ENCODE peak calls at places on chromosomes 13 and 19, in eight cellular contexts. One of them, this sample, is unnamed.

GRCh38 chr19:53898680-53899341 is 10.3 kb upstream of the CACNG7 start:
- DNase-seq in tibial nerve: no peak
- DNase-seq in mammary epithelial cell: no peak
- DNase-seq in AG09319: no peak
- DNase-seq in GM23338: peak
- DNase-seq in uterus: no peak
- DNase-seq in H9: peak
- DNase-seq in natural killer cell: no peak
- DNase-seq in this sample: no peak

GRCh38 chr19:31220540-31220939 is 128.7 kb downstream of the TSHZ3 start:
- DNase-seq in tibial nerve: no peak
- DNase-seq in mammary epithelial cell: peak
- DNase-seq in AG09319: no peak
- DNase-seq in GM23338: peak
- DNase-seq in uterus: no peak
- DNase-seq in H9: peak
- DNase-seq in natural killer cell: no peak
- DNase-seq in this sample: no peak

GRCh38 chr19:35041548-35042055 is at the start of gene HPN:
- DNase-seq in tibial nerve: no peak
- DNase-seq in mammary epithelial cell: no peak
- DNase-seq in AG09319: no peak
- DNase-seq in GM23338: peak
- DNase-seq in uterus: no peak
- DNase-seq in H9: peak
- DNase-seq in natural killer cell: no peak
- DNase-seq in this sample: no peak

GRCh38 chr13:102293723-102294122 is 108.1 kb downstream of the FGF14 start:
- DNase-seq in tibial nerve: no peak
- DNase-seq in mammary epithelial cell: no peak
- DNase-seq in AG09319: no peak
- DNase-seq in GM23338: no peak
- DNase-seq in uterus: no peak
- DNase-seq in H9: no peak
- DNase-seq in natural killer cell: no peak
- DNase-seq in this sample: no peak

GRCh38 chr13:39522329-39522728 is 80.7 kb downstream of the LHFPL6 start:
- DNase-seq in tibial nerve: no peak
- DNase-seq in mammary epithelial cell: no peak
- DNase-seq in AG09319: no peak
- DNase-seq in GM23338: no peak
- DNase-seq in uterus: no peak
- DNase-seq in H9: no peak
- DNase-seq in natural killer cell: no peak
- DNase-seq in this sample: no peak

GRCh38 chr13:31595568-31595967 is 143.8 kb upstream of the RXFP2 start:
- DNase-seq in tibial nerve: no peak
- DNase-seq in mammary epithelial cell: no peak
- DNase-seq in AG09319: no peak
- DNase-seq in GM23338: no peak
- DNase-seq in uterus: no peak
- DNase-seq in H9: no peak
- DNase-seq in natural killer cell: no peak
- DNase-seq in this sample: no peak

GRCh38 chr13:30429235-30429634 is 6.9 kb downstream of the UBE2L5 start:
- DNase-seq in tibial nerve: no peak
- DNase-seq in mammary epithelial cell: no peak
- DNase-seq in AG09319: no peak
- DNase-seq in GM23338: no peak
- DNase-seq in uterus: no peak
- DNase-seq in H9: no peak
- DNase-seq in natural killer cell: no peak
- DNase-seq in this sample: no peak

GRCh38 chr13:94054159-94054558 is 425.3 kb downstream of the DCT start:
- DNase-seq in tibial nerve: no peak
- DNase-seq in mammary epithelial cell: no peak
- DNase-seq in AG09319: no peak
- DNase-seq in GM23338: no peak
- DNase-seq in uterus: no peak
- DNase-seq in H9: no peak
- DNase-seq in natural killer cell: no peak
- DNase-seq in this sample: no peak

GRCh38 chr13:40668335-40668734 is 1.9 kb upstream of the FOXO1 start:
- DNase-seq in tibial nerve: peak
- DNase-seq in mammary epithelial cell: no peak
- DNase-seq in AG09319: no peak
- DNase-seq in GM23338: peak
- DNase-seq in uterus: peak
- DNase-seq in H9: peak
- DNase-seq in natural killer cell: peak
- DNase-seq in this sample: peak

GRCh38 chr19:8396563-8397203 is 6.5 kb downstream of the RAB11B start:
- DNase-seq in tibial nerve: peak
- DNase-seq in mammary epithelial cell: peak
- DNase-seq in AG09319: no peak
- DNase-seq in GM23338: peak
- DNase-seq in uterus: peak
- DNase-seq in H9: peak
- DNase-seq in natural killer cell: peak
- DNase-seq in this sample: peak

GRCh38 chr13:99553033-99553432 is 51.8 kb downstream of the TM9SF2 start:
- DNase-seq in tibial nerve: no peak
- DNase-seq in mammary epithelial cell: no peak
- DNase-seq in AG09319: no peak
- DNase-seq in GM23338: no peak
- DNase-seq in uterus: no peak
- DNase-seq in H9: no peak
- DNase-seq in natural killer cell: no peak
- DNase-seq in this sample: no peak

GRCh38 chr19:5624154-5624663 is 1.3 kb downstream of the SAFB start:
- DNase-seq in tibial nerve: peak
- DNase-seq in mammary epithelial cell: no peak
- DNase-seq in AG09319: no peak
- DNase-seq in GM23338: peak
- DNase-seq in uterus: peak
- DNase-seq in H9: no peak
- DNase-seq in natural killer cell: no peak
- DNase-seq in this sample: no peak

GRCh38 chr13:80239571-80240255 is 101.2 kb downstream of the SPRY2 start:
- DNase-seq in tibial nerve: no peak
- DNase-seq in mammary epithelial cell: no peak
- DNase-seq in AG09319: no peak
- DNase-seq in GM23338: no peak
- DNase-seq in uterus: no peak
- DNase-seq in H9: no peak
- DNase-seq in natural killer cell: no peak
- DNase-seq in this sample: no peak

GRCh38 chr19:871446-872265 is 12.2 kb downstream of the CFD start:
- DNase-seq in tibial nerve: no peak
- DNase-seq in mammary epithelial cell: no peak
- DNase-seq in AG09319: no peak
- DNase-seq in GM23338: peak
- DNase-seq in uterus: no peak
- DNase-seq in H9: peak
- DNase-seq in natural killer cell: no peak
- DNase-seq in this sample: no peak

GRCh38 chr19:43725468-43725867 is 9.6 kb downstream of the IRGC start:
- DNase-seq in tibial nerve: no peak
- DNase-seq in mammary epithelial cell: no peak
- DNase-seq in AG09319: no peak
- DNase-seq in GM23338: no peak
- DNase-seq in uterus: no peak
- DNase-seq in H9: no peak
- DNase-seq in natural killer cell: no peak
- DNase-seq in this sample: peak

GRCh38 chr13:109401307-109401706 is 385.1 kb downstream of the IRS2 start:
- DNase-seq in tibial nerve: no peak
- DNase-seq in mammary epithelial cell: no peak
- DNase-seq in AG09319: no peak
- DNase-seq in GM23338: peak
- DNase-seq in uterus: no peak
- DNase-seq in H9: peak
- DNase-seq in natural killer cell: no peak
- DNase-seq in this sample: no peak

GRCh38 chr19:57135797-57136196 is 9.2 kb downstream of the ZIM3 start:
- DNase-seq in tibial nerve: no peak
- DNase-seq in mammary epithelial cell: no peak
- DNase-seq in AG09319: no peak
- DNase-seq in GM23338: no peak
- DNase-seq in uterus: no peak
- DNase-seq in H9: no peak
- DNase-seq in natural killer cell: no peak
- DNase-seq in this sample: no peak

GRCh38 chr19:57437931-57438330 is 2.8 kb downstream of the ZNF749 start:
- DNase-seq in tibial nerve: no peak
- DNase-seq in mammary epithelial cell: no peak
- DNase-seq in AG09319: no peak
- DNase-seq in GM23338: no peak
- DNase-seq in uterus: no peak
- DNase-seq in H9: no peak
- DNase-seq in natural killer cell: no peak
- DNase-seq in this sample: no peak

GRCh38 chr13:33377825-33378224 is 92.3 kb upstream of the STARD13 start:
- DNase-seq in tibial nerve: no peak
- DNase-seq in mammary epithelial cell: no peak
- DNase-seq in AG09319: no peak
- DNase-seq in GM23338: no peak
- DNase-seq in uterus: no peak
- DNase-seq in H9: no peak
- DNase-seq in natural killer cell: no peak
- DNase-seq in this sample: no peak

GRCh38 chr19:37997911-37998344 is 90.9 kb downstream of the SIPA1L3 start:
- DNase-seq in tibial nerve: no peak
- DNase-seq in mammary epithelial cell: peak
- DNase-seq in AG09319: peak
- DNase-seq in GM23338: no peak
- DNase-seq in uterus: no peak
- DNase-seq in H9: no peak
- DNase-seq in natural killer cell: no peak
- DNase-seq in this sample: no peak

GRCh38 chr19:42242512-42243409 is at the start of gene GSK3A:
- DNase-seq in tibial nerve: peak
- DNase-seq in mammary epithelial cell: peak
- DNase-seq in AG09319: peak
- DNase-seq in GM23338: peak
- DNase-seq in uterus: peak
- DNase-seq in H9: peak
- DNase-seq in natural killer cell: peak
- DNase-seq in this sample: peak
- TF ChIP-seq CTCF in tibial nerve: no peak
- TF ChIP-seq CTCF in mammary epithelial cell: no peak
- TF ChIP-seq CTCF in AG09319: no peak
- TF ChIP-seq CTCF in GM23338: no peak
- TF ChIP-seq CTCF in uterus: peak
- TF ChIP-seq CTCF in H9: no peak
- TF ChIP-seq CTCF in natural killer cell: no peak
- TF ChIP-seq CTCF in this sample: no peak

DNA sequence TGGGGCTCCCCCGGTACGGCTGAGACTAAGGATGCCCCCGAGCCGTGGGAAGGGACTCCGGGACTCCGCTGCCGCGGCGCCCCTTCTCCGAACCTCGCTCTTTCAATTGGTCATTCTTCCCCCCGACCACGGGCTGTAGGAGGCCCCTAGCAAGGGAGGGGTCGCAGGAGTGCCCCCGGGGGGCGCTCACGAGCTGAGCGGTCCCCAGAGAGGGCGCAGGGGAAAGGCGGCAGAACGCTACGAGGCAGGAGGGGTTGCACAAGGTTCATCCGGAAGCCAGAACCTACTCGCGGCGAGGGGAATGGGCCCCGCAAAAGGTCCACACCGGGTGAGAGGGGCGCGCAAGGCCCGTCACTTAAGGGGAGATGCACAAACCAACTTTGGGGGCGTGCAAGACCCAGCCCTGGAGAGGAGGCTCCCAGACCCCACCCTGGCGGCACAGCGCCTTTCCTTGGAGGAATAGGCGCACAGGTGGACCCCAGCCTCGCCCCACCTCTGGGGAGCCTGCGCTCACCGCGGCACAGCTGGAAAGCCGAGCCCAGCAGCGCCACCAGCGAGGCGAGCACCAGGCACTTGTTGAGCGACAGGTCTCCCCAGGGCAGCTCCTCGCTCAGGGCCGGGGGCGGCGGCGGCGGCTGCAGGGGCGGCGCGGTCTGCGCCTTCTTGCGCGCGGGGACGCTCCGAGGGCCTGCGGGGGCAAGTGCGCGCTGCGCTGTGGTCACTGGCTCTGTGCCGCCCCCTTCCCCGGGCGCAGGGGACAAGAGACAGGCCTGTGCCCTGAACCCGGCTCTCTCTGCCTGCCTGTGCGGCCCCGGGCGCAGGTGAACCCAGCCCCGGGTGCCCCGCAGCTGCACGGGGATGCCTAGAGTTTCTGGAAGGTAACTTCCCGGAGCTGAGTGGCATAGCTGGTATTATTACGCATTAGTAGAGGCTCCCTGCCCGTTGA is 2.8 kb downstream of the JSRP1 start:
- DNase-seq in tibial nerve: no peak
- DNase-seq in mammary epithelial cell: no peak
- DNase-seq in AG09319: no peak
- DNase-seq in GM23338: peak
- DNase-seq in uterus: no peak
- DNase-seq in H9: peak
- DNase-seq in natural killer cell: no peak
- DNase-seq in this sample: peak
- TF ChIP-seq CTCF in tibial nerve: no peak
- TF ChIP-seq CTCF in mammary epithelial cell: no peak
- TF ChIP-seq CTCF in AG09319: peak
- TF ChIP-seq CTCF in GM23338: peak
- TF ChIP-seq CTCF in uterus: no peak
- TF ChIP-seq CTCF in H9: peak
- TF ChIP-seq CTCF in natural killer cell: peak
- TF ChIP-seq CTCF in this sample: peak

GRCh38 chr13:98189841-98190505 is 12.9 kb upstream of the RNF113B start:
- DNase-seq in tibial nerve: no peak
- DNase-seq in mammary epithelial cell: no peak
- DNase-seq in AG09319: no peak
- DNase-seq in GM23338: no peak
- DNase-seq in uterus: no peak
- DNase-seq in H9: no peak
- DNase-seq in natural killer cell: no peak
- DNase-seq in this sample: no peak
- TF ChIP-seq CTCF in tibial nerve: no peak
- TF ChIP-seq CTCF in mammary epithelial cell: no peak
- TF ChIP-seq CTCF in AG09319: no peak
- TF ChIP-seq CTCF in GM23338: no peak
- TF ChIP-seq CTCF in uterus: no peak
- TF ChIP-seq CTCF in H9: no peak
- TF ChIP-seq CTCF in natural killer cell: no peak
- TF ChIP-seq CTCF in this sample: no peak

DNA sequence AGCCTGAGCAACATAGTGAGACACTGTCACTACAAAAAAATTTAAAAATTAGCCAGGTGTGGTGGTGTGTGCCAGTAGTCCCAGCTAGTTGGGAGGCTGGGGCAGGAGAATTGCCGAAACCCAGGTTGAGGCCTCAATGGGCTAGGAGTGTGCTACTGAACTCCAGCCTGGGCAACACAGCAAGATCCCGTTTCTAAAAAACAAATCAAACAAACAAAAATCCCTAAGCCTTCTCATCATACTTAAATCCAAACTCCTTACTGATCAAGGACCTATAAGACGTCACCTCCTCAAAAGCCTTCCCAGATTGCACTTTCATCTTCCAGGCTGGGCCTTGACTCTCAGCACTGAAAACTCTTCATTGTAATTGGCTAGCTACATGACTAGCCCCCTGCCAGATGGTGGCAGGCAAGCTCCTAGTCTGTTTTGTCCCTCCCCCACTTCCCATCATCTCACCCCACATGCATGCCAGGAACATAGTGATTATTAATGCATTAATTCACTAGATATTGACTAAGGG is 17.5 kb upstream of the NANOS3 start:
- DNase-seq in tibial nerve: no peak
- DNase-seq in mammary epithelial cell: no peak
- DNase-seq in AG09319: no peak
- DNase-seq in GM23338: no peak
- DNase-seq in uterus: no peak
- DNase-seq in H9: no peak
- DNase-seq in natural killer cell: no peak
- DNase-seq in this sample: no peak
- TF ChIP-seq CTCF in tibial nerve: no peak
- TF ChIP-seq CTCF in mammary epithelial cell: no peak
- TF ChIP-seq CTCF in AG09319: no peak
- TF ChIP-seq CTCF in GM23338: peak
- TF ChIP-seq CTCF in uterus: no peak
- TF ChIP-seq CTCF in H9: no peak
- TF ChIP-seq CTCF in natural killer cell: no peak
- TF ChIP-seq CTCF in this sample: no peak

This sample was measured in GM20000.